ENCODE peak calls at places on chromosomes 11 and 22, in ten cellular contexts. E is foreskin melanocyte; J is Panc1; W is AG08395; F is mucosa of descending colon; M is effector CD8-positive, alpha-beta T cell; V is tibial nerve; X is Caco-2; L is A549; H is heart left ventricle. N is an unnamed sample.

GRCh38 chr11:116935514-116935913 is 98.1 kb upstream of the APOA1 start:
- DNase-seq in J (no peak), H (no peak), F (no peak), V (no peak), E (no peak), W (no peak), L (no peak), M (no peak), X (no peak), N (no peak)

GRCh38 chr22:21816787-21817496 is 50.5 kb downstream of the MAPK1 start:
- DNase-seq in J (peak), W (peak), X (no peak), V (no peak), E (peak), M (no peak), L (peak), F (no peak), H (no peak), N (no peak)

GRCh38 chr11:107821199-107821926 is 37.2 kb downstream of the SLC35F2 start:
- DNase-seq in F (no peak), E (peak), L (no peak), M (no peak), V (no peak), H (no peak), J (no peak), X (no peak), W (peak), N (no peak)

GRCh38 chr11:114377612-114378267 is 22.6 kb downstream of the C11orf71 start:
- DNase-seq in X (no peak), L (no peak), W (peak), M (no peak), V (no peak), H (no peak), E (no peak), F (no peak), J (no peak), N (no peak)

GRCh38 chr11:68838572-68838964 is 3.1 kb downstream of the CPT1A start:
- DNase-seq in X (peak), L (no peak), E (no peak), H (no peak), M (no peak), J (no peak), V (no peak), W (no peak), F (no peak), N (no peak)

GRCh38 chr22:30054067-30054763 is 26.0 kb upstream of the HORMAD2 start:
- DNase-seq in X (no peak), H (no peak), L (no peak), W (no peak), F (no peak), E (no peak), J (no peak), M (no peak), V (no peak), N (no peak)

GRCh38 chr11:8392166-8392565 is 128.5 kb upstream of the LMO1 start:
- DNase-seq in X (no peak), F (no peak), M (no peak), W (no peak), J (no peak), V (no peak), H (no peak), L (no peak), E (no peak), N (no peak)

GRCh38 chr22:50091092-50091491 is 1.3 kb downstream of the MOV10L1 start:
- DNase-seq in V (no peak), H (no peak), X (no peak), F (no peak), E (no peak), M (no peak), W (no peak), L (no peak), J (no peak), N (no peak)

GRCh38 chr11:73034330-73034729 is 107.8 kb downstream of the FCHSD2 start:
- DNase-seq in J (no peak), W (no peak), X (no peak), F (no peak), L (no peak), E (no peak), H (no peak), M (no peak), V (no peak), N (no peak)

GRCh38 chr22:27454807-27455450 is 346.6 kb downstream of the MN1 start:
- DNase-seq in M (no peak), X (peak), W (no peak), E (no peak), H (no peak), J (no peak), V (no peak), L (no peak), F (no peak), N (no peak)

GRCh38 chr11:31060880-31061279 is 308.7 kb downstream of the DCDC1 start:
- DNase-seq in F (no peak), X (no peak), M (no peak), L (no peak), H (no peak), J (no peak), W (peak), E (peak), V (no peak), N (no peak)

GRCh38 chr11:18455686-18456372 is at the start of gene LDHAL6A:
- DNase-seq in J (no peak), H (no peak), E (no peak), W (no peak), F (no peak), M (no peak), L (no peak), V (no peak), X (no peak), N (no peak)

GRCh38 chr11:117861151-117862018 is 15.1 kb downstream of the FXYD6 start:
- DNase-seq in W (no peak), F (no peak), J (no peak), E (no peak), M (no peak), L (no peak), V (no peak), X (no peak), H (peak), N (peak)

GRCh38 chr11:57154718-57155117 is 27.0 kb upstream of the LRRC55 start:
- DNase-seq in X (no peak), F (no peak), M (no peak), H (no peak), E (no peak), W (no peak), V (no peak), L (no peak), J (no peak), N (no peak)

N was measured in HuH-7.5.